ENCODE peak calls at places on chromosomes 3 and 15, in eight cellular contexts. B is neuronal stem cell, Z is HCT116, R is Karpas-422, W is mesendoderm, F is IMR-90, A is fibroblast of lung, G is GM23248. Q is an unnamed sample.
A peak's percentile ranks its signal among the peaks of the same experiment; 100 is the strongest.

GRCh38 chr3:36957862-36958686 is 13.2 kb upstream of the TRANK1 start:
- DNase-seq in B (no peak), Z (no peak), R (no peak), W (no peak), F (peak; percentile 93), A (peak; percentile 32), G (peak; percentile 80), Q (peak; percentile 45)

GRCh38 chr3:197750396-197750831 is 731 bp downstream of the FYTTD1 start:
- DNase-seq in B (peak; percentile 43), Z (no peak), R (peak; percentile 91), W (peak; percentile 86), F (peak; percentile 69), A (peak; percentile 67), G (peak; percentile 92), Q (peak; percentile 90)

GRCh38 chr3:12705981-12706380 is 42.1 kb upstream of the RAF1 start:
- DNase-seq in B (no peak), Z (no peak), R (no peak), W (no peak), F (peak; percentile 58), A (peak; percentile 38), G (peak; percentile 89), Q (peak; percentile 29)

GRCh38 chr3:194812177-194812576 is 126.5 kb downstream of the FAM43A start:
- DNase-seq in B (no peak), Z (no peak), R (no peak), W (no peak), F (no peak), A (no peak), G (no peak), Q (no peak)

GRCh38 chr15:50736823-50737222 is 28.7 kb downstream of the SPPL2A start:
- DNase-seq in B (no peak), Z (no peak), R (no peak), W (peak; percentile 2), F (no peak), A (no peak), G (no peak), Q (no peak)

GRCh38 chr3:87437765-87438164 is 161.4 kb upstream of the POU1F1 start:
- DNase-seq in B (no peak), Z (no peak), R (no peak), W (no peak), F (no peak), A (no peak), G (peak; percentile 47), Q (peak; percentile 60)

GRCh38 chr3:113783980-113784379 is 37.1 kb downstream of the ATP6V1A start:
- DNase-seq in B (no peak), Z (no peak), R (no peak), W (peak; percentile 38), F (no peak), A (no peak), G (peak; percentile 18), Q (no peak)

GRCh38 chr15:74322558-74323180 is 44.8 kb downstream of the CYP11A1 start:
- DNase-seq in B (no peak), Z (peak; percentile 29), R (peak; percentile 85), W (peak; percentile 77), F (peak; percentile 58), A (peak; percentile 61), G (peak; percentile 82), Q (peak; percentile 85)

GRCh38 chr3:130288670-130289069 is 56.8 kb upstream of the COL6A5 start:
- DNase-seq in B (no peak), Z (no peak), R (no peak), W (no peak), F (no peak), A (no peak), G (no peak), Q (no peak)

GRCh38 chr3:112761062-112761638 is 85.5 kb downstream of the CD200R1L start:
- DNase-seq in B (no peak), Z (no peak), R (no peak), W (no peak), F (peak; percentile 87), A (no peak), G (peak; percentile 72), Q (no peak)

DNA sequence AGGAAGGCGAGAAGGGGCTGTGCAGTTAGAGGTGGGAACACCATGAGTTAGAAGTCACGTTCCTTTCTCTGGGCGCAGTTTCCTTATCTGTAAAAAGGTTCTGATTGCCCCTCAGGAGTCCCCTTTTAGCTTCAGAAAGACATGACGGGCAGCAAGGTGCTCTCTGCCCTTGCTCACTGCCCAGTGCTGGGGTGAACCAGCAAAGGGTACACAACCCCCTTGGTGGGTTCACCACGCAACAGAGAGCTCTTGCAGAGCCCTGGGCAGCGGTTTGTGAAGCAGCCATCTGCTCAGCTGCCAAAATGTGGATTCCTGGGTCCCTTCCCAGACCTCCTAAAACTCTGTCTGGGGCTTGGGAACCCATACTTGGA is 883 bp downstream of the GCHFR start:
- DNase-seq in B (no peak), Z (no peak), R (peak; percentile 66), W (no peak), F (no peak), A (no peak), G (peak; percentile 49), Q (no peak)
- H3K4me3 ChIP-seq in B (no peak overlapping the region), Z (no peak overlapping the region), R (peak overlapping the region; percentile 73), W (peak overlapping the region; percentile 63), F (peak overlapping the region; percentile 44), A (peak overlapping the region; percentile 3), G (peak overlapping the region; percentile 70), Q (peak overlapping the region; percentile 82)

DNA sequence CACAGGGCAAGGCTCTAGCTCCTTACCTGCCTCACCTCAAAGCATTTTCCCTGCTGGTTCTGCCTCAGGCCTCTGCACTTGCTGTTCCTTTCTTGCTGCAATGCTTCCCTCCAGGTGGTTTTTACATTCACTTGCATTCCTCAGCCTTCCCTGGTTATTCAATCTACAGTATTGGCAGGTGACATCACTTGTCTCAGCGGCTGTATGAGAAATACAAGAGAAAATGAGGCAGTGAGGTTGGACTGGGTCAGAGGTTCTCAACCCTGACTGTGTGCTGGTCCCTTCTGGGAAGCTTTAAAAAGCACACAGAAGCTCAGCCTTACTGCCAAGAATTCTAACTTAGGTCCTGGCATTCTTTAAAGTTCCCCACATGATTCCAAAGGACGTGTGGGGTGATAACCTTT is 26.7 kb downstream of the SIAH2 start:
- DNase-seq in B (no peak), Z (no peak), R (no peak), W (peak; percentile 92), F (no peak), A (no peak), G (no peak), Q (no peak)
- H3K9ac ChIP-seq in B (no peak overlapping the region), Z (no peak overlapping the region), R (no peak overlapping the region), W (no peak overlapping the region), F (no peak overlapping the region), A (no peak overlapping the region), G (no peak overlapping the region), Q (no peak overlapping the region)

DNA sequence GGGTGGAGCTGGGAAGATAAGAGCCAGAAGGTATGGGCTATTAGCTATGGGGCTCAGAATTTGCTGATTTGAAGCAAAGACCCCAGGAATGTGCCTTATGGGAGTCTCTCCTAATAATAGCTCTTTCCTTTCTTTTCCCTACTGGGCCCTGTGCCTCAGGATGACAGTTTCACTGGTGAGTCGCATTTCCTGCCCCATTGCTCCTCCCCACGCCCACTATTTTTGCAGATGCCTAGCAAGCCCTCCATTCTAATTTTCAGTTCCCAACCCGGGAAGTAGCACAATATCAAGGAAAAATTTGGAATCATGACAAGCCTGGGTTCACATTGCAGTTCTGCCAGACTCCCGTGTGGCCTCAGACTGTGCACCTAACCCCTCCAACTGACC is 583 bp downstream of the IL17RE start:
- DNase-seq in B (no peak), Z (no peak), R (no peak), W (no peak), F (peak; percentile 52), A (no peak), G (peak; percentile 85), Q (peak; percentile 37)
- H3K4me3 ChIP-seq in B (no peak overlapping the region), Z (peak overlapping the region; percentile 67), R (no peak overlapping the region), W (no peak overlapping the region), F (no peak overlapping the region), A (peak overlapping the region; percentile 5), G (peak overlapping the region; percentile 24), Q (peak overlapping the region; percentile 75)

DNA sequence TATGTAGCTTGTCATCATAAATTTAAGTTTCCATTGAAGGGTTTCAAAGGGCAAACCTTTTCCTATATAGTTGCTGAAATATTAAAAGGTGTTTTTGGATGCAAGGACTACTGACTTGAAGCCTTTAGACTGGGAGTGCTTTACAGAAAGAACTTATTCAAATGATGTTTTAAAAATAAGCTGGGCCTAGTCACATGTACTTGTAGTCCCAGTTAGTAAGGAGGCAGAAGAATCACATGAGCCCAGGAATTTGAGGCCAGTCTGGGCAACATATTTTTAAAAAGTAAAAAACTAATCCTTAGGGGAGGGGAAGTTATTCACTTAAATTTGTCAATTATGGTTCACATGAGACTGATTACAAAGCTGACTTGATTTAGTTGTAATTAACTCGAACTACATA is 65.0 kb downstream of the SMARCC1 start:
- DNase-seq in B (no peak), Z (no peak), R (no peak), W (no peak), F (no peak), A (peak; percentile 7), G (no peak), Q (peak; percentile 16)
- H3K9ac ChIP-seq in B (no peak overlapping the region), Z (no peak overlapping the region), R (no peak overlapping the region), W (no peak overlapping the region), F (no peak overlapping the region), A (no peak overlapping the region), G (no peak overlapping the region), Q (no peak overlapping the region)

GRCh38 chr15:43187544-43188155 is 2.4 kb downstream of the CCNDBP1 start:
- DNase-seq in B (no peak), Z (peak; percentile 24), R (peak; percentile 84), W (peak; percentile 61), F (peak; percentile 80), A (peak; percentile 78), G (peak; percentile 81), Q (peak; percentile 81)
- H3K4me3 ChIP-seq in B (no peak overlapping the region), Z (no peak overlapping the region), R (no peak overlapping the region), W (no peak overlapping the region), F (no peak overlapping the region), A (no peak overlapping the region), G (no peak overlapping the region), Q (no peak overlapping the region)

GRCh38 chr3:128078875-128079274 is 26.6 kb downstream of the SEC61A1 start:
- DNase-seq in B (no peak), Z (no peak), R (no peak), W (no peak), F (no peak), A (no peak), G (no peak), Q (no peak)

GRCh38 chr3:128074851-128075515 is 22.7 kb downstream of the SEC61A1 start:
- DNase-seq in B (no peak), Z (no peak), R (peak; percentile 47), W (no peak), F (no peak), A (no peak), G (peak; percentile 56), Q (no peak)

GRCh38 chr3:128075516-128076464 is 23.6 kb downstream of the SEC61A1 start:
- DNase-seq in B (peak; percentile 91), Z (peak; percentile 67), R (peak; percentile 88), W (peak; percentile 95), F (peak; percentile 79), A (peak; percentile 86), G (peak; percentile 94), Q (peak; percentile 95)

GRCh38 chr3:128076783-128077624 is 24.8 kb downstream of the SEC61A1 start:
- DNase-seq in B (no peak), Z (no peak), R (no peak), W (no peak), F (no peak), A (no peak), G (peak; percentile 63), Q (no peak)

GRCh38 chr3:128076465-128076782 is 24.2 kb downstream of the SEC61A1 start:
- DNase-seq in B (no peak), Z (no peak), R (no peak), W (no peak), F (no peak), A (no peak), G (no peak), Q (no peak)
- H3K9ac ChIP-seq in B (peak overlapping the region; percentile 82), Z (no peak overlapping the region), R (no peak overlapping the region), W (peak overlapping the region; percentile 60), F (no peak overlapping the region), A (peak overlapping the region; percentile 5), G (peak overlapping the region; percentile 55), Q (peak overlapping the region; percentile 74)

Q was measured in adipocyte.